ENCODE peak calls at places on chromosomes 3 and 15, in nine cellular contexts. Q is Karpas-422; P is left ventricle myocardium superior; X is pulmonary artery endothelial cell; J is neural crest cell; C is fibroblast of mammary gland; V is A549; Z is activated T-cell treated with anti-CD3 and anti-CD28 coated beads, Interleukin-2, amount 50 U/mL, for 72 hours; E is OCI-M1. T is an unnamed sample.

GRCh38 chr3:3237979-3238378 is 58.5 kb upstream of the CRBN start:
- DNase-seq in V (no peak), Q (no peak), C (no peak), P (no peak), Z (no peak), E (no peak), X (no peak), J (no peak), T (no peak)

GRCh38 chr15:101167791-101168462 is 83.9 kb downstream of the CHSY1 start:
- DNase-seq in Z (peak), X (peak), J (no peak), P (peak), E (peak), V (peak), C (peak), Q (no peak), T (peak)

GRCh38 chr15:40190591-40190990 is 29.7 kb downstream of the BUB1B start:
- DNase-seq in P (no peak), V (peak), E (no peak), X (peak), C (peak), Q (no peak), Z (no peak), J (no peak), T (peak)

GRCh38 chr3:25589104-25589782 is 75.5 kb downstream of the TOP2B start:
- DNase-seq in E (no peak), X (no peak), C (no peak), V (peak), Z (no peak), J (no peak), P (no peak), Q (no peak), T (no peak)

GRCh38 chr3:187288176-187288893 is 3.2 kb downstream of the MASP1 start:
- DNase-seq in J (no peak), E (no peak), Q (no peak), Z (no peak), P (peak), X (no peak), C (no peak), V (no peak), T (no peak)

GRCh38 chr3:50171540-50172301 is 16.6 kb downstream of the SEMA3F start:
- DNase-seq in P (no peak), Z (no peak), X (no peak), V (no peak), J (no peak), E (no peak), C (no peak), Q (no peak), T (peak)

GRCh38 chr3:132593950-132594328 is 3.1 kb upstream of the ACKR4 start:
- DNase-seq in Q (no peak), X (peak), E (no peak), P (no peak), C (peak), Z (no peak), J (no peak), V (no peak), T (no peak)

GRCh38 chr3:10968390-10968789 is 24.2 kb upstream of the SLC6A1 start:
- DNase-seq in Z (no peak), X (no peak), J (no peak), Q (no peak), V (no peak), C (no peak), E (no peak), P (no peak), T (no peak)

GRCh38 chr3:171878441-171879225 is 35.5 kb downstream of the TMEM212 start:
- DNase-seq in C (peak), J (no peak), P (no peak), E (no peak), Q (no peak), Z (no peak), V (no peak), X (no peak), T (no peak)

GRCh38 chr3:133948131-133948810 is 52.6 kb upstream of the RAB6B start:
- DNase-seq in E (no peak), Q (no peak), Z (no peak), X (no peak), V (no peak), J (no peak), P (no peak), C (peak), T (no peak)

GRCh38 chr3:156723182-156723619 is 48.8 kb downstream of the TIPARP start:
- DNase-seq in E (no peak), X (no peak), Q (no peak), P (no peak), Z (peak), V (no peak), C (peak), J (no peak), T (no peak)

GRCh38 chr3:123909785-123910184 is 25.7 kb upstream of the MYLK start:
- DNase-seq in Q (no peak), V (no peak), E (no peak), J (no peak), X (no peak), P (no peak), C (no peak), Z (no peak), T (no peak)

GRCh38 chr3:107620534-107620933 is 97.8 kb downstream of the BBX start:
- DNase-seq in J (no peak), X (no peak), C (no peak), P (no peak), E (peak), Z (no peak), V (no peak), Q (no peak), T (no peak)

GRCh38 chr15:100372695-100373036 is 30.9 kb upstream of the ADAMTS17 start:
- DNase-seq in Q (no peak), P (no peak), J (no peak), V (no peak), E (no peak), C (no peak), Z (no peak), X (no peak), T (no peak)

GRCh38 chr15:37765809-37766208 is 168.6 kb upstream of the TMCO5A start:
- DNase-seq in J (no peak), X (peak), Z (no peak), E (no peak), V (no peak), P (no peak), Q (no peak), C (peak), T (no peak)

GRCh38 chr3:77707271-77707670 is 667.4 kb downstream of the ROBO2 start:
- DNase-seq in J (no peak), Q (no peak), X (no peak), P (no peak), Z (no peak), E (peak), C (no peak), V (no peak), T (no peak)

GRCh38 chr15:35624881-35625280 is 78.9 kb upstream of the DPH6 start:
- DNase-seq in Q (no peak), X (no peak), V (no peak), C (peak), E (no peak), P (no peak), Z (no peak), J (no peak), T (no peak)

GRCh38 chr3:146019508-146019907 is 141.5 kb downstream of the PLOD2 start:
- DNase-seq in V (no peak), E (no peak), Q (no peak), C (no peak), Z (no peak), P (no peak), J (no peak), X (no peak), T (no peak)

GRCh38 chr3:16177962-16178627 is 3.6 kb downstream of the GALNT15 start:
- DNase-seq in J (peak), Q (peak), V (peak), E (no peak), X (peak), P (peak), Z (peak), C (peak), T (peak)

GRCh38 chr3:161567962-161568361 is 71.4 kb downstream of the OTOL1 start:
- DNase-seq in V (no peak), Z (no peak), X (no peak), P (no peak), Q (no peak), E (no peak), J (no peak), C (peak), T (no peak)

GRCh38 chr3:159482241-159483031 is 506.2 kb upstream of the IL12A start:
- DNase-seq in Q (no peak), E (no peak), Z (no peak), V (no peak), C (peak), J (no peak), P (no peak), X (no peak), T (no peak)

GRCh38 chr3:40477671-40478070 is 749 bp downstream of the ZNF619 start:
- DNase-seq in C (no peak), J (no peak), X (no peak), P (no peak), Q (peak), V (no peak), E (peak), Z (no peak), T (no peak)

GRCh38 chr3:127097009-127097350 is 96.0 kb upstream of the PRR23E start:
- DNase-seq in P (no peak), E (no peak), J (no peak), Q (no peak), X (no peak), V (no peak), Z (no peak), C (no peak), T (no peak)

GRCh38 chr3:145952541-145952940 is 208.4 kb downstream of the PLOD2 start:
- DNase-seq in E (no peak), P (no peak), J (no peak), Z (no peak), C (peak), V (no peak), X (no peak), Q (no peak), T (no peak)

GRCh38 chr15:52649686-52650085 is 29.5 kb downstream of the ATOSA start:
- DNase-seq in E (peak), J (no peak), Z (no peak), C (no peak), Q (no peak), X (peak), P (no peak), V (no peak), T (no peak)

GRCh38 chr3:43768594-43768993 is 77.9 kb downstream of the ABHD5 start:
- DNase-seq in E (no peak), Q (no peak), X (no peak), J (no peak), C (peak), Z (no peak), P (peak), V (no peak), T (no peak)

GRCh38 chr15:83652606-83653204 is 1.2 kb upstream of the ADAMTSL3 start:
- DNase-seq in Z (no peak), J (no peak), E (no peak), C (no peak), P (no peak), V (no peak), Q (no peak), X (no peak), T (no peak)

GRCh38 chr3:64666171-64666581 is 21.6 kb downstream of the ADAMTS9 start:
- DNase-seq in Q (no peak), E (no peak), X (no peak), J (no peak), Z (no peak), P (no peak), V (peak), C (no peak), T (no peak)

GRCh38 chr3:16885588-16885903 is 791 bp downstream of the PLCL2 start:
- DNase-seq in P (no peak), J (no peak), V (no peak), Z (peak), X (no peak), E (peak), C (peak), Q (no peak), T (no peak)

GRCh38 chr3:151384741-151385174 is at the start of gene P2RY12:
- DNase-seq in P (no peak), Z (no peak), X (no peak), J (no peak), E (no peak), C (no peak), V (no peak), Q (peak), T (no peak)

GRCh38 chr15:84764585-84764984 is 16.2 kb downstream of the ZNF592 start:
- DNase-seq in X (no peak), V (no peak), J (no peak), Z (no peak), Q (no peak), E (no peak), P (no peak), C (no peak), T (no peak)

GRCh38 chr3:30908466-30909037 is 14.1 kb upstream of the GADL1 start:
- DNase-seq in C (no peak), E (no peak), V (no peak), Z (no peak), J (no peak), P (no peak), Q (no peak), X (no peak), T (no peak)

GRCh38 chr3:81249540-81250029 is 511.9 kb downstream of the GBE1 start:
- DNase-seq in P (no peak), Z (no peak), V (peak), C (peak), J (no peak), E (no peak), X (no peak), Q (no peak), T (peak)

GRCh38 chr3:24156466-24156865 is 211.4 kb downstream of the NR1D2 start:
- DNase-seq in E (peak), Q (no peak), V (peak), Z (peak), X (no peak), P (no peak), C (peak), J (no peak), T (peak)

GRCh38 chr3:127424766-127425504 is 137.1 kb upstream of the PRR20G start:
- DNase-seq in E (no peak), Q (no peak), J (no peak), X (no peak), V (no peak), C (no peak), P (no peak), Z (no peak), T (peak)

GRCh38 chr15:49134683-49135341 is 20.6 kb downstream of the COPS2 start:
- DNase-seq in P (no peak), E (no peak), C (no peak), Z (no peak), J (no peak), Q (no peak), V (no peak), X (no peak), T (no peak)

GRCh38 chr15:47820047-47820779 is 102.9 kb downstream of the SEMA6D start:
- DNase-seq in Q (no peak), P (no peak), E (no peak), V (no peak), X (no peak), J (no peak), C (peak), Z (peak), T (no peak)

GRCh38 chr15:38267416-38268022 is 14.9 kb downstream of the SPRED1 start:
- DNase-seq in E (no peak), C (no peak), X (no peak), Z (no peak), P (no peak), J (no peak), Q (no peak), V (no peak), T (no peak)

GRCh38 chr3:77248420-77248819 is 208.5 kb downstream of the ROBO2 start:
- DNase-seq in Q (no peak), J (no peak), V (no peak), Z (no peak), E (no peak), C (no peak), P (no peak), X (no peak), T (no peak)

T was measured in SW480.